ENCODE peak calls at places on chromosomes 5 and 9, in six cellular contexts. P is adrenal gland, O is epithelial cell of esophagus, T is uterus, R is small intestine, U is astrocyte of the cerebellum. A is an unnamed sample.

GRCh38 chr9:121201045-121201737 is 478 bp downstream of the RAB14 start:
- DNase-seq in P (no peak), O (peak), T (no peak), R (peak), U (no peak), A (peak)

GRCh38 chr5:78534148-78535009 is 114.2 kb downstream of the LHFPL2 start:
- DNase-seq in P (peak), O (no peak), T (peak), R (no peak), U (no peak), A (no peak)

GRCh38 chr9:79583957-79584654 is 12.3 kb downstream of the TLE4 start:
- DNase-seq in P (no peak), O (no peak), T (no peak), R (peak), U (no peak), A (no peak)

GRCh38 chr9:5633243-5633642 is 4.3 kb downstream of the RIC1 start:
- DNase-seq in P (no peak), O (peak), T (no peak), R (peak), U (no peak), A (no peak)

GRCh38 chr5:139246394-139246793 is 47.1 kb upstream of the MATR3 start:
- DNase-seq in P (no peak), O (peak), T (no peak), R (no peak), U (no peak), A (no peak)

GRCh38 chr5:9621379-9621903 is 8.7 kb downstream of the TAS2R1 start:
- DNase-seq in P (no peak), O (no peak), T (no peak), R (peak), U (no peak), A (no peak)

GRCh38 chr5:72723584-72723983 is 92.9 kb upstream of the TNPO1 start:
- DNase-seq in P (no peak), O (peak), T (no peak), R (no peak), U (no peak), A (no peak)

GRCh38 chr9:73151653-73152382 is at the start of gene ANXA1:
- DNase-seq in P (no peak), O (peak), T (no peak), R (peak), U (peak), A (no peak)

GRCh38 chr9:120892748-120893584 is 16.0 kb upstream of the PHF19 start:
- DNase-seq in P (no peak), O (peak), T (no peak), R (peak), U (peak), A (no peak)

GRCh38 chr5:134477462-134478245 is 47.8 kb upstream of the JADE2 start:
- DNase-seq in P (no peak), O (no peak), T (no peak), R (no peak), U (no peak), A (no peak)

GRCh38 chr5:123809594-123810172 is 297.7 kb downstream of the CSNK1G3 start:
- DNase-seq in P (no peak), O (peak), T (no peak), R (peak), U (no peak), A (no peak)

GRCh38 chr9:105994970-105995369 is 300.6 kb downstream of the TMEM38B start:
- DNase-seq in P (no peak), O (peak), T (no peak), R (no peak), U (no peak), A (no peak)

GRCh38 chr9:76564300-76564699 is 105.3 kb downstream of the GCNT1 start:
- DNase-seq in P (no peak), O (no peak), T (no peak), R (no peak), U (no peak), A (no peak)

GRCh38 chr5:27241564-27242257 is 203.3 kb upstream of the CDH9 start:
- DNase-seq in P (no peak), O (peak), T (no peak), R (no peak), U (peak), A (no peak)

GRCh38 chr9:135216666-135217431 is 129.4 kb downstream of the OLFM1 start:
- DNase-seq in P (no peak), O (no peak), T (no peak), R (no peak), U (no peak), A (no peak)

GRCh38 chr5:100708625-100709171 is 173.5 kb downstream of the FAM174A start:
- DNase-seq in P (no peak), O (no peak), T (no peak), R (no peak), U (no peak), A (no peak)

GRCh38 chr9:90099262-90099982 is 494.6 kb downstream of the GADD45G start:
- DNase-seq in P (no peak), O (peak), T (no peak), R (peak), U (no peak), A (no peak)

GRCh38 chr5:82018462-82018861 is 46.6 kb downstream of the ATG10 start:
- DNase-seq in P (no peak), O (no peak), T (no peak), R (no peak), U (no peak), A (no peak)

GRCh38 chr9:83521017-83521810 is 17.0 kb downstream of the FRMD3 start:
- DNase-seq in P (no peak), O (no peak), T (no peak), R (no peak), U (no peak), A (no peak)

GRCh38 chr9:119167267-119167666 is 202.0 kb downstream of the BRINP1 start:
- DNase-seq in P (no peak), O (no peak), T (no peak), R (no peak), U (no peak), A (no peak)

GRCh38 chr5:527646-528591 is 3.7 kb upstream of the SLC9A3 start:
- DNase-seq in P (no peak), O (no peak), T (no peak), R (no peak), U (no peak), A (no peak)

GRCh38 chr9:35385042-35385441 is 104.9 kb upstream of the RUSC2 start:
- DNase-seq in P (no peak), O (peak), T (no peak), R (no peak), U (peak), A (no peak)

GRCh38 chr5:132074772-132075718 is 1.5 kb downstream of the CSF2 start:
- DNase-seq in P (no peak), O (peak), T (no peak), R (no peak), U (no peak), A (no peak)

GRCh38 chr5:139565411-139566305 is 4.5 kb downstream of the UBE2D2 start:
- DNase-seq in P (no peak), O (no peak), T (no peak), R (peak), U (peak), A (no peak)

GRCh38 chr5:93330506-93330905 is 250.5 kb downstream of the NR2F1-AS1 start:
- DNase-seq in P (no peak), O (peak), T (no peak), R (no peak), U (no peak), A (no peak)

GRCh38 chr5:14453486-14453885 is 128.1 kb upstream of the OTULINL start:
- DNase-seq in P (no peak), O (no peak), T (no peak), R (no peak), U (no peak), A (no peak)

GRCh38 chr9:78253285-78253684 is 17.4 kb downstream of the CEP78 start:
- DNase-seq in P (no peak), O (no peak), T (no peak), R (no peak), U (no peak), A (no peak)

GRCh38 chr9:4987996-4988421 is 2.9 kb downstream of the JAK2 start:
- DNase-seq in P (peak), O (peak), T (peak), R (peak), U (peak), A (no peak)

GRCh38 chr5:52799358-52799982 is 11.8 kb downstream of the ITGA1 start:
- DNase-seq in P (peak), O (peak), T (peak), R (peak), U (no peak), A (peak)

GRCh38 chr5:124906339-124907097 is 160.1 kb upstream of the ZNF608 start:
- DNase-seq in P (peak), O (peak), T (peak), R (peak), U (peak), A (peak)

GRCh38 chr5:74095871-74096270 is 469.9 kb downstream of the ARHGEF28 start:
- DNase-seq in P (no peak), O (peak), T (no peak), R (no peak), U (no peak), A (no peak)

GRCh38 chr5:125450803-125451202 is 704.4 kb upstream of the ZNF608 start:
- DNase-seq in P (no peak), O (peak), T (no peak), R (no peak), U (no peak), A (no peak)

GRCh38 chr5:38738898-38739743 is 106.7 kb upstream of the OSMR start:
- DNase-seq in P (no peak), O (peak), T (no peak), R (no peak), U (no peak), A (no peak)

GRCh38 chr5:133947431-133947841 is 21.0 kb downstream of the C5orf15 start:
- DNase-seq in P (no peak), O (no peak), T (no peak), R (peak), U (peak), A (no peak)

GRCh38 chr5:149486726-149487635 is 64.3 kb downstream of the CSNK1A1 start:
- DNase-seq in P (no peak), O (peak), T (no peak), R (no peak), U (no peak), A (no peak)

GRCh38 chr5:137688248-137688840 is 47.5 kb downstream of the KLHL3 start:
- DNase-seq in P (no peak), O (no peak), T (no peak), R (no peak), U (no peak), A (no peak)

GRCh38 chr5:137032929-137033328 is 466.2 kb downstream of the SPOCK1 start:
- DNase-seq in P (peak), O (no peak), T (no peak), R (no peak), U (no peak), A (no peak)

GRCh38 chr9:77170991-77171699 is 6.2 kb upstream of the VPS13A start:
- DNase-seq in P (no peak), O (no peak), T (no peak), R (peak), U (no peak), A (no peak)

DNA sequence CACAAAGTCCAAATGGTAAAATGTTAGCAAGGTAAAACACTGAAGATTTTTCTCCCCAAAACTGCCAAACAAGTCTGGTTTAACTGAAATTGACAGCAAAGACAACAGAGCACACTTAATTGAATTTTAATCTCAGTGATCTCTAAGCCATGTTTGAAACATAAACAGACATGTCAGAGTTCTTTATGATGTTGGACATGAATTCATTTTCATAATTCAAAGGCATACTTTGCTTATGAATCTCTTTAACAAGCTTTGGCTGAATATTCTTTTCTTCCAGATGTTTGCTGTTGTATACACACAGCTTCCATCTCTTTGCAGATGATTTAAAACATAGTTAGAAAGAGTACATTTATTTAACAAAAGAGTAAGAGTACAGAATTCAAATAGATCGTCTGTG is 509.1 kb downstream of the RAB3C start:
- DNase-seq in P (no peak), O (no peak), T (no peak), R (no peak), U (no peak), A (no peak)
- H3K4me3 ChIP-seq in P (no peak), O (no peak), T (no peak), R (no peak), U (no peak), A (no peak)

GRCh38 chr9:133535285-133535877 is 877 bp downstream of the ADAMTSL2 start:
- DNase-seq in P (no peak), O (no peak), T (no peak), R (no peak), U (no peak), A (no peak)
- H3K4me3 ChIP-seq in P (no peak), O (no peak), T (no peak), R (no peak), U (no peak), A (peak)

GRCh38 chr5:179033004-179033580 is 9.5 kb downstream of the ZNF879 start:
- DNase-seq in P (no peak), O (no peak), T (no peak), R (no peak), U (no peak), A (no peak)
- H3K4me3 ChIP-seq in P (no peak), O (no peak), T (no peak), R (no peak), U (no peak), A (peak)

GRCh38 chr5:54841481-54841880 is 143.9 kb downstream of the ESM1 start:
- DNase-seq in P (no peak), O (no peak), T (no peak), R (no peak), U (no peak), A (no peak)

GRCh38 chr5:54845567-54845941 is 139.8 kb downstream of the ESM1 start:
- DNase-seq in P (no peak), O (peak), T (no peak), R (no peak), U (no peak), A (no peak)

DNA sequence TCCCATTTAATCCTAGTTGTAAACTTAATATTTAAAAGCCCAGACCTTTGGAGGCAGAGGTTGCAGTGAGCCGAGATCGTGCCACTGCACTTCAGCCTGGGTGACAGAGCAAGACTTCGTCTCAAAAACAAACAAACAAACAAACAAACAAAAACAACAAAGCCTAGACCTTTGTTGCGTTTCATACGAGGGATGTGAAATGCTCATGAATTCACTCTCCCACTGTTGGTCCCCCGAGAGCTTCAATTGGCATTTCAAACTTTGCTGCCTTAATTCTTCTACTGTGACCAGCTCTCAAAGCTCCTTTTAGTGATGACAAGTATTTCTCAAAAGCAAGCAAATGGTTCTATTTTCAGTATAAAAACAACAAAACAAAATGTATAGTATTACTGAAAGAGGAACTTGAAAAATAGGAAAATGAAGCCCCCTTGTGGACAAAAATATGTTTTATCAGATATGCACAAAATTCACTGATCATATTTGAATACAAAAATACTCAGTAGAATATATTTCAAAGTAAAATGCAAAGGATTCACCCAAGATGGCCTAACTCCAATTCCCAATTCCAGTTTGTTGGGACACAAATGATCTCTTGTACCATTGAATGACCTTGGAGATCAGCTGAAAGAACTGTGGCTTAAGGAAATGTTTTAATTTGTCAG is 140.4 kb downstream of the ESM1 start:
- DNase-seq in P (no peak), O (peak), T (no peak), R (peak), U (peak), A (no peak)
- H3K4me3 ChIP-seq in P (no peak), O (no peak), T (no peak), R (no peak), U (no peak), A (peak)

DNA sequence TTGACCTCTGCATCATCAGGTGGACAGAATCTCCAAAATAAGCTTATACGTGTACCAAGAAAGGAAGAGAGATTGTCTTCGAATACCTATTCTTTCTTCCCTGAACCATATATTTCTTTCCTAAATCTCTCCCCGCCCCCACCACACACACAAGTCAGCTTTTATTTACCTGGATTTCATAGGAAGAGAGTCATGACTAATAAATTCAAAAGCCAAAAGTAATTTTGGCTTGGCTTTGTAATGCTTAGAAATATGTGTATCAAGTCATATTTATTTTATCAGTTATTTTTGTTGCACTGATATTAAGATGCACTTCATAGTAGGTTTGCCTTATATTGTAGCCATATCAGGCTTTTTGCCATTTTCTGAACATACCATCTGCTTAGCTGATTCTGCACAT is 1405.2 kb upstream of the NUDT12 start:
- DNase-seq in P (no peak), O (no peak), T (no peak), R (no peak), U (no peak), A (no peak)
- H3K4me3 ChIP-seq in P (no peak), O (no peak), T (no peak), R (no peak), U (no peak), A (no peak)

DNA sequence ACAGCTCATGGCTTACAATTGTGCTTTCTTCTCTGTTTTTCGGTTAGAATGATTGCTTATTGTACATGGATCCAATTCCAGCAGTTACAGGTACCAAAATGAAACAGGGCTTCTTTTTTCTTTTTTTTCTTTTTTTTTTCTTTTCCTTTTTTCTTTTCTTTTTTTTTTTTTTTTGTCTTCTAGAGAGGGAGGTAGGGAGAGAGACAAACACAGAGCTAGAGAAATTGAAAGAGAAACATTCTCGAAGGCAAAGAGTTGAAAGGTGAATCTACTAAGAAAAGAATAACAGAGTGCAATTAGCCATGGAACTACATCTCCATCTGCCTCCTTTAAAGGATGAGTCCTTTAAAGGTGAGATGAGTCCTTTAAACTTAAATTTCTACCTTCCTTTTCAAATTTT is 1.0 kb upstream of the EDIL3 start:
- DNase-seq in P (no peak), O (no peak), T (no peak), R (no peak), U (no peak), A (no peak)
- H3K4me3 ChIP-seq in P (no peak), O (no peak), T (no peak), R (no peak), U (peak), A (peak)

DNA sequence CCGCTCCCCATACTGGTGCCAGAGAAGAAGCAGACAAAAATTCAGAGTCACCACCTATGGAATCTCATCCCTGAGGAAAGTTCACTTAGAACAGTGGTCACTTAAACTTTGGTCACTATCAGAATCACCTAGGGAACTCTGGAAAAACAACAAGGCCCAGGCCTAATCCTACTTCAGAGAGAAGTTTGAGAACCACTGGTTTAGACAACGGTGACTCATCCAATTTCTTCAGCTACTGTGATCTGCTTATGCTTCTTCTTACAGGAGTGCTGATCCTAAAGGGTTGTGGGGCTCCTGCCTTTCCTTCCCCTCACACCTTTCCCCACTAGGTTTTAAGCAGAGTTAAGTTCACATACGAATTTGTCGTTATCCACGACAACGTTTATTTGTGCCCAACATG is 194.7 kb upstream of the KLF4 start:
- DNase-seq in P (no peak), O (peak), T (no peak), R (no peak), U (no peak), A (no peak)
- H3K4me3 ChIP-seq in P (no peak), O (no peak), T (no peak), R (no peak), U (no peak), A (no peak)

GRCh38 chr9:111627260-111627963 is 3.7 kb upstream of the DNAJC25 start:
- DNase-seq in P (no peak), O (no peak), T (no peak), R (peak), U (no peak), A (no peak)
- H3K4me3 ChIP-seq in P (no peak), O (no peak), T (no peak), R (no peak), U (no peak), A (no peak)

GRCh38 chr9:132672413-132672690 is 2.1 kb downstream of the GTF3C4 start:
- DNase-seq in P (no peak), O (peak), T (no peak), R (peak), U (no peak), A (no peak)
- H3K4me3 ChIP-seq in P (no peak), O (peak), T (no peak), R (no peak), U (no peak), A (peak)

DNA sequence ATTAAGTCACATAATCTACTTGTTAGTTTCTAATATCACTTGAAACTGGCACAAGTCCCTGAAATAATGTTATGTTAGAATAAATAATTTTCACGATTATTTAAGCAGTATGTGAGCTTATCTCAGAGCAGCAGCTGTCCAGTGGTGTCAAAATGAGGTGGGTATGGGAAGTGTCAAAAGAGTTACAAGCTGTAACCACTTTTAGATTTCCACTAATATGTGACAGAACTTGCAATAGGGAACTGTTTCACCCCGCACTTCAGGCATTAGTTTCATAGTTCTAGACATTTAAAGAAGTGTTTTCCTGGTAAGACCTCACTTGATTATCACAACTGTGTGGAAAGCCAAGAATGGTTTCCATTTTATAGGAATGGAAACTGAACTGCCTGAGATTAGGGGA is 2.9 kb upstream of the ISCA1 start:
- DNase-seq in P (no peak), O (no peak), T (no peak), R (no peak), U (no peak), A (no peak)
- H3K4me3 ChIP-seq in P (no peak), O (no peak), T (no peak), R (no peak), U (no peak), A (no peak)